ENCODE peak calls at places on chromosomes 5 and 9, in ten cellular contexts. P is foreskin fibroblast; U is cardiac fibroblast; L is AG09309; Z is ureter; C is AG08395; O is stimulated activated CD4-positive, alpha-beta T cell treated with anti-CD3 and anti-CD28 coated beads, Interleukin-1b, Interleukin-23, amount 100 ng/mL, for 48 hours; Q is CD4-positive, CD25-positive, alpha-beta regulatory T cell; M is Karpas-422; G is nucleus accumbens. Y is an unnamed sample.
A peak's percentile ranks its signal among the peaks of the same experiment; 100 is the strongest.

GRCh38 chr5:44099643-44100042 is 289.6 kb downstream of the FGF10 start:
- DNase-seq in Z (no peak), M (no peak), U (peak; percentile 0), Q (no peak), L (no peak), P (no peak), G (no peak), C (no peak), O (no peak), Y (no peak)

GRCh38 chr5:10876345-10876744 is 115.3 kb upstream of the DAP start:
- DNase-seq in O (no peak), P (no peak), L (no peak), G (no peak), U (no peak), M (peak; percentile 59), C (no peak), Q (no peak), Z (no peak), Y (no peak)

GRCh38 chr9:111969061-111969460 is 72.4 kb downstream of the UGCG start:
- DNase-seq in Z (no peak), M (no peak), C (no peak), G (no peak), L (no peak), Q (no peak), O (no peak), P (peak; percentile 52), U (peak; percentile 63), Y (no peak)

GRCh38 chr9:134237630-134238265 is 73.4 kb upstream of the RNU6ATAC start:
- DNase-seq in Z (no peak), O (no peak), C (no peak), G (no peak), U (no peak), L (no peak), P (no peak), M (no peak), Q (no peak), Y (no peak)

GRCh38 chr5:60959156-60959555 is 14.2 kb downstream of the NDUFAF2 start:
- DNase-seq in C (peak; percentile 11), O (no peak), P (peak; percentile 32), M (peak; percentile 71), G (no peak), Q (peak; percentile 32), Z (no peak), U (peak; percentile 53), L (no peak), Y (no peak)

GRCh38 chr5:141412853-141413539 is at the start of gene PCDHGA10:
- DNase-seq in C (peak; percentile 67), U (peak; percentile 81), Z (no peak), G (no peak), P (peak; percentile 87), M (peak; percentile 90), L (no peak), Q (peak; percentile 69), O (peak; percentile 59), Y (peak; percentile 35)

GRCh38 chr5:58294598-58295298 is 165.1 kb downstream of the PLK2 start:
- DNase-seq in C (peak; percentile 38), L (no peak), Z (no peak), O (no peak), G (no peak), U (no peak), P (peak; percentile 67), Q (no peak), M (no peak), Y (no peak)

GRCh38 chr5:132263548-132264261 is 6.2 kb downstream of the PDLIM4 start:
- DNase-seq in Q (no peak), U (peak; percentile 77), O (peak; percentile 38), P (peak; percentile 96), L (peak; percentile 59), Z (peak; percentile 64), M (no peak), G (no peak), C (peak; percentile 92), Y (no peak)

GRCh38 chr9:27065288-27065687 is 43.7 kb upstream of the TEK start:
- DNase-seq in U (no peak), C (no peak), G (no peak), P (no peak), L (no peak), O (no peak), M (no peak), Z (no peak), Q (no peak), Y (no peak)

Y was measured in DMS 273 treated with DMSO at 0.1 percent for 48 hours.